ENCODE peak calls at places on chromosomes 4 and X, in five cellular contexts. One of them, this sample, is unnamed. For H3K27me3, the result is how much of the 10 kb centered on the place peaks cover.

GRCh38 chr4:73098713-73099112 is 29.2 kb upstream of the COX18 start:
- DNase-seq in H9: no peak
- DNase-seq in Caco-2: no peak
- DNase-seq in WERI-Rb-1: no peak
- DNase-seq in CD4-positive, alpha-beta T cell: no peak
- DNase-seq in this sample: no peak

GRCh38 chr4:105710012-105710600 is 1.5 kb downstream of the GSTCD start:
- DNase-seq in H9: no peak
- DNase-seq in Caco-2: no peak
- DNase-seq in WERI-Rb-1: peak
- DNase-seq in CD4-positive, alpha-beta T cell: no peak
- DNase-seq in this sample: no peak

GRCh38 chr4:5459236-5459635 is 249.1 kb downstream of the EVC2 start:
- DNase-seq in H9: no peak
- DNase-seq in Caco-2: no peak
- DNase-seq in WERI-Rb-1: no peak
- DNase-seq in CD4-positive, alpha-beta T cell: no peak
- DNase-seq in this sample: peak

GRCh38 chr4:139530833-139531427 is 25.1 kb downstream of the SETD7 start:
- DNase-seq in H9: peak
- DNase-seq in Caco-2: peak
- DNase-seq in WERI-Rb-1: peak
- DNase-seq in CD4-positive, alpha-beta T cell: peak
- DNase-seq in this sample: peak

GRCh38 chr4:104631000-104631399 is 136.3 kb upstream of the CXXC4 start:
- DNase-seq in H9: no peak
- DNase-seq in Caco-2: no peak
- DNase-seq in WERI-Rb-1: no peak
- DNase-seq in CD4-positive, alpha-beta T cell: no peak
- DNase-seq in this sample: no peak

GRCh38 chr4:56910172-56910967 is 2.7 kb downstream of the REST start:
- DNase-seq in H9: no peak
- DNase-seq in Caco-2: no peak
- DNase-seq in WERI-Rb-1: no peak
- DNase-seq in CD4-positive, alpha-beta T cell: no peak
- DNase-seq in this sample: no peak

GRCh38 chrX:124338733-124339514 is 6.5 kb downstream of the TEX13D start:
- DNase-seq in H9: no peak
- DNase-seq in Caco-2: no peak
- DNase-seq in WERI-Rb-1: no peak
- DNase-seq in CD4-positive, alpha-beta T cell: peak
- DNase-seq in this sample: no peak

GRCh38 chr4:3054169-3054759 is 20.1 kb downstream of the HTT-AS start:
- DNase-seq in H9: no peak
- DNase-seq in Caco-2: no peak
- DNase-seq in WERI-Rb-1: no peak
- DNase-seq in CD4-positive, alpha-beta T cell: no peak
- DNase-seq in this sample: no peak

GRCh38 chrX:44244008-44244407 is 99.5 kb downstream of the EFHC2 start:
- DNase-seq in H9: no peak
- DNase-seq in Caco-2: peak
- DNase-seq in WERI-Rb-1: no peak
- DNase-seq in CD4-positive, alpha-beta T cell: no peak
- DNase-seq in this sample: peak

GRCh38 chrX:46180258-46180687 is 364.9 kb downstream of the ZNF674 start:
- DNase-seq in H9: no peak
- DNase-seq in Caco-2: no peak
- DNase-seq in WERI-Rb-1: no peak
- DNase-seq in CD4-positive, alpha-beta T cell: no peak
- DNase-seq in this sample: peak

GRCh38 chr4:11611868-11612267 is 183.2 kb upstream of the HS3ST1 start:
- DNase-seq in H9: no peak
- DNase-seq in Caco-2: no peak
- DNase-seq in WERI-Rb-1: no peak
- DNase-seq in CD4-positive, alpha-beta T cell: no peak
- DNase-seq in this sample: no peak

GRCh38 chr4:158996669-158997074 is 106.2 kb upstream of the RAPGEF2 start:
- DNase-seq in H9: no peak
- DNase-seq in Caco-2: no peak
- DNase-seq in WERI-Rb-1: no peak
- DNase-seq in CD4-positive, alpha-beta T cell: no peak
- DNase-seq in this sample: no peak

GRCh38 chr4:33063238-33063637 is 2343.1 kb downstream of the PCDH7 start:
- DNase-seq in H9: no peak
- DNase-seq in Caco-2: no peak
- DNase-seq in WERI-Rb-1: no peak
- DNase-seq in CD4-positive, alpha-beta T cell: no peak
- DNase-seq in this sample: no peak

GRCh38 chrX:15686818-15687685 is 22.4 kb upstream of the CLTRN start:
- DNase-seq in H9: peak
- DNase-seq in Caco-2: peak
- DNase-seq in WERI-Rb-1: peak
- DNase-seq in CD4-positive, alpha-beta T cell: peak
- DNase-seq in this sample: peak

GRCh38 chr4:164446516-164446915 is 307.4 kb upstream of the SMIM31 start:
- DNase-seq in H9: no peak
- DNase-seq in Caco-2: no peak
- DNase-seq in WERI-Rb-1: peak
- DNase-seq in CD4-positive, alpha-beta T cell: no peak
- DNase-seq in this sample: no peak

GRCh38 chrX:38755319-38755718 is 45.9 kb upstream of the MID1IP1 start:
- DNase-seq in H9: no peak
- DNase-seq in Caco-2: no peak
- DNase-seq in WERI-Rb-1: no peak
- DNase-seq in CD4-positive, alpha-beta T cell: no peak
- DNase-seq in this sample: no peak

GRCh38 chr4:2572076-2572475 is 35.6 kb downstream of the FAM193A start:
- DNase-seq in H9: no peak
- DNase-seq in Caco-2: no peak
- DNase-seq in WERI-Rb-1: no peak
- DNase-seq in CD4-positive, alpha-beta T cell: no peak
- DNase-seq in this sample: no peak

GRCh38 chr4:122758033-122758432 is 25.5 kb downstream of the BBS12 start:
- DNase-seq in H9: no peak
- DNase-seq in Caco-2: peak
- DNase-seq in WERI-Rb-1: no peak
- DNase-seq in CD4-positive, alpha-beta T cell: no peak
- DNase-seq in this sample: peak

GRCh38 chr4:80173387-80173786 is 23.9 kb upstream of the PRDM8 start:
- DNase-seq in H9: no peak
- DNase-seq in Caco-2: no peak
- DNase-seq in WERI-Rb-1: no peak
- DNase-seq in CD4-positive, alpha-beta T cell: peak
- DNase-seq in this sample: no peak

GRCh38 chr4:73620115-73620792 is at the start of gene RASSF6:
- DNase-seq in H9: peak
- DNase-seq in Caco-2: peak
- DNase-seq in WERI-Rb-1: peak
- DNase-seq in CD4-positive, alpha-beta T cell: no peak
- DNase-seq in this sample: peak

GRCh38 chr4:22500831-22501714 is 14.8 kb downstream of the ADGRA3 start:
- DNase-seq in H9: no peak
- DNase-seq in Caco-2: no peak
- DNase-seq in WERI-Rb-1: peak
- DNase-seq in CD4-positive, alpha-beta T cell: no peak
- DNase-seq in this sample: no peak

GRCh38 chr4:139416073-139416673 is 37.7 kb upstream of the RAB33B start:
- DNase-seq in H9: no peak
- DNase-seq in Caco-2: peak
- DNase-seq in WERI-Rb-1: no peak
- DNase-seq in CD4-positive, alpha-beta T cell: no peak
- DNase-seq in this sample: peak

GRCh38 chr4:88854481-88854880 is 156.9 kb upstream of the NAP1L5 start:
- DNase-seq in H9: no peak
- DNase-seq in Caco-2: no peak
- DNase-seq in WERI-Rb-1: no peak
- DNase-seq in CD4-positive, alpha-beta T cell: no peak
- DNase-seq in this sample: no peak
- H3K27me3 ChIP-seq in H9: under half
- H3K27me3 ChIP-seq in Caco-2: under half
- H3K27me3 ChIP-seq in WERI-Rb-1: under half
- H3K27me3 ChIP-seq in CD4-positive, alpha-beta T cell: under half
- H3K27me3 ChIP-seq in this sample: under half

GRCh38 chrX:140822184-140822583 is 112.6 kb downstream of the LINC00632 start:
- DNase-seq in H9: no peak
- DNase-seq in Caco-2: no peak
- DNase-seq in WERI-Rb-1: no peak
- DNase-seq in CD4-positive, alpha-beta T cell: no peak
- DNase-seq in this sample: no peak
- H3K27me3 ChIP-seq in H9: under half
- H3K27me3 ChIP-seq in Caco-2: under half
- H3K27me3 ChIP-seq in WERI-Rb-1: half or more
- H3K27me3 ChIP-seq in CD4-positive, alpha-beta T cell: under half
- H3K27me3 ChIP-seq in this sample: under half

DNA sequence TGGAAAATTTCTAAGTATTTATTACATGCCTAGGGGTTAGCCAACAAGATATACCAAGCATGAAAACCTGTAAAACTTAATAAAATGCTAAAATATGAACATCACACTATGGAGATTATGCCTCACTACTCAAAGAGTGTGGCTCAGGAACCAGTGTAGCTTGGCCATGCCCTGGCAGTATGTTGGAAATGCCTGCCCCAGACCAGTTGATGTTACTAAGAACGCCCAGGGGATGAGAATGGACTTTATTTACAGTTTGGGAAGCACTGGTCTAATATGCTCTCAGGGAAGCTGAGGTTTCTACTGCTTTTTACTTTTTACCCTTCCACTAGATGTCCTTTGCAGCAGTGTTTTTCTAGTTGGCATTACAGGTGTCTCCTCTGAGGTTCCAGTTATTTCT is 23.7 kb upstream of the TXLNG start:
- DNase-seq in H9: no peak
- DNase-seq in Caco-2: no peak
- DNase-seq in WERI-Rb-1: no peak
- DNase-seq in CD4-positive, alpha-beta T cell: no peak
- DNase-seq in this sample: no peak
- H3K27me3 ChIP-seq in H9: under half
- H3K27me3 ChIP-seq in Caco-2: under half
- H3K27me3 ChIP-seq in WERI-Rb-1: under half
- H3K27me3 ChIP-seq in CD4-positive, alpha-beta T cell: under half
- H3K27me3 ChIP-seq in this sample: under half

DNA sequence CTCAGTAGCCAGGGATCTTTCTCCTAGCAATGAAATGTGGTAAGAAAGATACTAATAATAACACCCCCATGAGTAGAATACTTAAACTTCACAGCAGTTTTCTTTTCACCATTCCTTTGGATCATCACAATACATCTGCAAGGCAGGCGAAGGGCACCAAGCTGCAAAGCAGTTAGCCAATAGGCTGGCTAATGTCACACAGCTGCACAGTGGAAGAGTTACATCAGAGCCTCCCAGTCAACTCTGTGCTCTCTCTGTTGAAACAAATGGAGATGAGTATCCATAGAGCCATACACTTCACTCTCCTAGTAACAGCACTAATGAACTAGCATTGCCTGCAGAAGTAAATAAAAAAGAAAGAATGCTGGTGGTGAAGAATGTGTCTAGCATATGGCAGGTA is 139.0 kb downstream of the ATG4A start:
- DNase-seq in H9: no peak
- DNase-seq in Caco-2: no peak
- DNase-seq in WERI-Rb-1: no peak
- DNase-seq in CD4-positive, alpha-beta T cell: no peak
- DNase-seq in this sample: no peak
- H3K27me3 ChIP-seq in H9: under half
- H3K27me3 ChIP-seq in Caco-2: under half
- H3K27me3 ChIP-seq in WERI-Rb-1: under half
- H3K27me3 ChIP-seq in CD4-positive, alpha-beta T cell: under half
- H3K27me3 ChIP-seq in this sample: under half

GRCh38 chrX:85927740-85928139 is 119.6 kb downstream of the CHM start:
- DNase-seq in H9: no peak
- DNase-seq in Caco-2: no peak
- DNase-seq in WERI-Rb-1: no peak
- DNase-seq in CD4-positive, alpha-beta T cell: no peak
- DNase-seq in this sample: no peak
- H3K27me3 ChIP-seq in H9: under half
- H3K27me3 ChIP-seq in Caco-2: under half
- H3K27me3 ChIP-seq in WERI-Rb-1: under half
- H3K27me3 ChIP-seq in CD4-positive, alpha-beta T cell: under half
- H3K27me3 ChIP-seq in this sample: under half

GRCh38 chr4:10114607-10115006 is 2.0 kb downstream of the WDR1 start:
- DNase-seq in H9: no peak
- DNase-seq in Caco-2: no peak
- DNase-seq in WERI-Rb-1: no peak
- DNase-seq in CD4-positive, alpha-beta T cell: no peak
- DNase-seq in this sample: no peak
- H3K27me3 ChIP-seq in H9: under half
- H3K27me3 ChIP-seq in Caco-2: under half
- H3K27me3 ChIP-seq in WERI-Rb-1: under half
- H3K27me3 ChIP-seq in CD4-positive, alpha-beta T cell: under half
- H3K27me3 ChIP-seq in this sample: under half

GRCh38 chrX:47854474-47854873 is 17.8 kb downstream of the ZNF81 start:
- DNase-seq in H9: peak
- DNase-seq in Caco-2: peak
- DNase-seq in WERI-Rb-1: peak
- DNase-seq in CD4-positive, alpha-beta T cell: peak
- DNase-seq in this sample: no peak

GRCh38 chrX:47846070-47846469 is 9.4 kb downstream of the ZNF81 start:
- DNase-seq in H9: no peak
- DNase-seq in Caco-2: no peak
- DNase-seq in WERI-Rb-1: no peak
- DNase-seq in CD4-positive, alpha-beta T cell: no peak
- DNase-seq in this sample: no peak

GRCh38 chrX:47849776-47850175 is 13.1 kb downstream of the ZNF81 start:
- DNase-seq in H9: no peak
- DNase-seq in Caco-2: no peak
- DNase-seq in WERI-Rb-1: no peak
- DNase-seq in CD4-positive, alpha-beta T cell: no peak
- DNase-seq in this sample: peak
- H3K27me3 ChIP-seq in H9: under half
- H3K27me3 ChIP-seq in Caco-2: under half
- H3K27me3 ChIP-seq in WERI-Rb-1: under half
- H3K27me3 ChIP-seq in CD4-positive, alpha-beta T cell: under half
- H3K27me3 ChIP-seq in this sample: under half

This sample was measured in Karpas-422.